ENCODE peak calls at places on chromosome 14, in six cellular contexts. Z is hepatocyte, Q is A673, A is PC-9, X is foreskin keratinocyte, Y is psoas muscle. W is an unnamed sample.

GRCh38 chr14:87148655-87149054 is 844.3 kb downstream of the GALC start:
- DNase-seq in Z (no peak), Y (no peak), A (no peak), Q (peak; percentile 89), X (no peak), W (no peak)

GRCh38 chr14:58133739-58134138 is 18.3 kb downstream of the ARMH4 start:
- DNase-seq in Y (no peak), Q (no peak), X (peak; percentile 68), Z (peak; percentile 29), A (no peak), W (peak; percentile 58)

GRCh38 chr14:83300454-83301064 is 1766.9 kb upstream of the SEL1L start:
- DNase-seq in Q (peak; percentile 80), Y (no peak), A (no peak), X (no peak), Z (peak; percentile 60), W (no peak)

GRCh38 chr14:93800038-93800937 is 12.0 kb upstream of the PRIMA1 start:
- DNase-seq in Y (no peak), A (no peak), Z (peak; percentile 40), Q (no peak), X (no peak), W (peak; percentile 20)

GRCh38 chr14:99829450-99829849 is 36.2 kb downstream of the EML1 start:
- DNase-seq in Q (no peak), X (no peak), Z (no peak), A (no peak), Y (no peak), W (no peak)

GRCh38 chr14:27392153-27392552 is 794.3 kb upstream of the NOVA1 start:
- DNase-seq in Y (no peak), A (no peak), Z (no peak), Q (no peak), X (peak; percentile 23), W (no peak)

GRCh38 chr14:36700656-36701055 is 39.0 kb downstream of the PAX9 start:
- DNase-seq in Z (no peak), X (no peak), Q (no peak), Y (no peak), A (no peak), W (no peak)

GRCh38 chr14:92507174-92507768 is 6.3 kb upstream of the RIN3 start:
- DNase-seq in X (no peak), Q (no peak), A (peak; percentile 72), Z (no peak), Y (no peak), W (peak; percentile 29)

GRCh38 chr14:44846232-44846824 is 115.4 kb downstream of the KLHL28 start:
- DNase-seq in X (no peak), Q (peak; percentile 71), Y (no peak), Z (peak; percentile 68), A (no peak), W (no peak)

GRCh38 chr14:27123162-27123561 is 525.3 kb upstream of the NOVA1 start:
- DNase-seq in Y (no peak), Q (no peak), Z (no peak), X (no peak), A (no peak), W (no peak)

GRCh38 chr14:53695692-53696091 is 260.9 kb downstream of the BMP4 start:
- DNase-seq in Q (no peak), Z (no peak), X (no peak), A (no peak), Y (no peak), W (no peak)

GRCh38 chr14:28754209-28754985 is 12.2 kb upstream of the FOXG1 start:
- DNase-seq in Q (peak; percentile 67), Y (no peak), X (no peak), A (peak; percentile 20), Z (peak; percentile 64), W (no peak)

GRCh38 chr14:89349196-89350008 is 67.6 kb downstream of the FOXN3 start:
- DNase-seq in Z (peak; percentile 59), X (no peak), A (no peak), Y (peak; percentile 66), Q (no peak), W (no peak)

GRCh38 chr14:44979740-44980346 is 17.9 kb downstream of the TOGARAM1 start:
- DNase-seq in X (no peak), A (no peak), Q (no peak), Y (peak; percentile 33), Z (no peak), W (no peak)

GRCh38 chr14:74913986-74914573 is 9.0 kb downstream of the RPS6KL1 start:
- DNase-seq in Z (peak; percentile 87), Y (peak; percentile 77), A (peak; percentile 82), X (no peak), Q (peak; percentile 80), W (no peak)

GRCh38 chr14:103001226-103001625 is 56.1 kb downstream of the CDC42BPB start:
- DNase-seq in Y (no peak), Z (no peak), X (no peak), A (no peak), Q (no peak), W (no peak)

GRCh38 chr14:24816011-24816928 is 182.3 kb upstream of the GZMB start:
- DNase-seq in Z (peak; percentile 67), A (no peak), Y (no peak), X (no peak), Q (no peak), W (peak; percentile 85)

GRCh38 chr14:75123991-75124390 is 2.9 kb downstream of the NEK9 start:
- DNase-seq in Q (peak; percentile 69), A (peak; percentile 71), X (peak; percentile 54), Y (no peak), Z (peak; percentile 12), W (peak; percentile 45)

GRCh38 chr14:87149583-87150354 is 843.2 kb downstream of the GALC start:
- DNase-seq in Q (peak; percentile 85), Y (no peak), X (no peak), Z (no peak), A (no peak), W (no peak)

GRCh38 chr14:32552766-32553165 is 223.7 kb downstream of the AKAP6 start:
- DNase-seq in X (no peak), Q (no peak), A (no peak), Y (no peak), Z (no peak), W (no peak)

GRCh38 chr14:100677925-100678765 is 48.5 kb upstream of the DLK1 start:
- DNase-seq in A (no peak), Z (peak; percentile 88), Q (peak; percentile 70), Y (peak; percentile 70), X (no peak), W (no peak)

GRCh38 chr14:36271222-36271621 is 49.2 kb downstream of the MBIP start:
- DNase-seq in Q (no peak), X (no peak), Z (no peak), A (no peak), Y (no peak), W (no peak)

GRCh38 chr14:92657457-92658142 is 90.8 kb downstream of the LGMN start:
- DNase-seq in A (no peak), Y (peak; percentile 51), Z (no peak), Q (no peak), X (no peak), W (no peak)

GRCh38 chr14:37340353-37340752 is 142.6 kb downstream of the MIPOL1 start:
- DNase-seq in Z (no peak), A (no peak), Q (peak; percentile 1), Y (no peak), X (no peak), W (no peak)

GRCh38 chr14:22268875-22269274 is 320.1 kb downstream of the DAD1 start:
- DNase-seq in Q (peak; percentile 40), A (peak; percentile 35), Y (no peak), Z (peak; percentile 59), X (peak; percentile 80), W (peak; percentile 73)

GRCh38 chr14:93975791-93976476 is 436 bp downstream of the ASB2 start:
- DNase-seq in Q (no peak), X (no peak), Y (no peak), Z (no peak), A (no peak), W (no peak)

GRCh38 chr14:21191809-21192446 is 36.1 kb upstream of the OR5AU1 start:
- DNase-seq in A (peak; percentile 62), X (no peak), Q (peak; percentile 78), Z (peak; percentile 82), Y (peak; percentile 64), W (no peak)

GRCh38 chr14:70934502-70935134 is 27.4 kb downstream of the PCNX1 start:
- DNase-seq in Y (no peak), Q (peak; percentile 36), X (no peak), A (no peak), Z (peak; percentile 38), W (no peak)

GRCh38 chr14:105022276-105022670 is 1.4 kb upstream of the CDCA4 start:
- DNase-seq in Q (no peak), Z (no peak), A (no peak), X (no peak), Y (no peak), W (no peak)
- H3K27ac ChIP-seq in Q (no peak overlapping the region), Z (peak overlapping the region; percentile 91), A (peak overlapping the region; percentile 95), X (no peak overlapping the region), Y (no peak overlapping the region), W (peak overlapping the region; percentile 99)

DNA sequence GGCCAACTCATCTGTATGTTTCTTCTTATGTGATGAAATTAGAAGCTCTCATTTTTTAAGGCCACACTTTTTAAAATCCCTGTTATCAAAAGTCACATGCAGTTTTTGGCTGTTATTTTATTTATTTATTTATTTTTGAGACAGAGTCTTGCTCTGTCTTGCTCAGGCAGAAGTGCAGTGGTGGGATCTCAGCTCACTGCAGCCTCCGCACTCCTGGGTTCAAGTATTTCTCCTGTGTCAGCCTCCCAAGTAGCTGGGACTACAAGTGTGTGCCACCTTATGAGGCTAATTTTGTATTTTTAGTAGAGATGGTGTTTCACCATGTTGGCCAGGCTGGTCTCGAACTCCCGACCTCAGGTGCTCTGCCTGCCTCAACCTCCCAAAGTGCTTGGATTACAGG is 1434.5 kb downstream of the LRFN5 start:
- DNase-seq in Y (no peak), Q (no peak), X (no peak), Z (no peak), A (no peak), W (no peak)
- H3K27ac ChIP-seq in Y (no peak overlapping the region), Q (no peak overlapping the region), X (no peak overlapping the region), Z (no peak overlapping the region), A (no peak overlapping the region), W (no peak overlapping the region)

GRCh38 chr14:68885226-68886108 is 92.6 kb upstream of the ZFP36L1 start:
- DNase-seq in Z (no peak), Y (no peak), Q (no peak), X (no peak), A (no peak), W (no peak)
- H3K27ac ChIP-seq in Z (no peak overlapping the region), Y (no peak overlapping the region), Q (no peak overlapping the region), X (no peak overlapping the region), A (no peak overlapping the region), W (peak overlapping the region; percentile 91)

GRCh38 chr14:96634896-96635295 is 132.7 kb downstream of the PAPOLA start:
- DNase-seq in A (no peak), Q (no peak), Z (no peak), Y (no peak), X (no peak), W (no peak)

GRCh38 chr14:96639550-96639949 is 137.4 kb downstream of the PAPOLA start:
- DNase-seq in X (no peak), Z (peak; percentile 2), Q (no peak), A (no peak), Y (no peak), W (no peak)

GRCh38 chr14:96635850-96636249 is 133.7 kb downstream of the PAPOLA start:
- DNase-seq in Q (no peak), A (no peak), X (no peak), Y (no peak), Z (no peak), W (no peak)

GRCh38 chr14:96637521-96637920 is 135.3 kb downstream of the PAPOLA start:
- DNase-seq in Q (no peak), A (no peak), Z (no peak), Y (no peak), X (no peak), W (no peak)

GRCh38 chr14:96638041-96638855 is 136.1 kb downstream of the PAPOLA start:
- DNase-seq in Y (no peak), X (no peak), Q (no peak), A (no peak), Z (no peak), W (no peak)
- H3K27ac ChIP-seq in Y (no peak overlapping the region), X (no peak overlapping the region), Q (no peak overlapping the region), A (no peak overlapping the region), Z (no peak overlapping the region), W (no peak overlapping the region)